ENCODE peak calls at places on chromosome 2, in six cellular contexts. X is AG09309; D is substantia nigra; Z is activated CD4-positive, alpha-beta T cell treated with anti-CD3 and anti-CD28 coated beads, Interleukin-2, amount 50 U/mL, for 4 hours; G is activated CD8-positive, alpha-beta memory T cell treated with anti-CD3 and anti-CD28 coated beads, Interleukin-2, amount 10 ng/mL, durations not matched to agents 7 days and 5 days; F is erythroblast. M is an unnamed sample.
A peak's percentile ranks its signal among the peaks of the same experiment; 100 is the strongest.

GRCh38 chr2:200225943-200226342 is 80.5 kb upstream of the SPATS2L start:
- DNase-seq in D (no peak), F (no peak), G (no peak), X (no peak), Z (no peak), M (no peak)

GRCh38 chr2:72770879-72771461 is 54.9 kb downstream of the EXOC6B start:
- DNase-seq in X (peak; percentile 46), G (peak; percentile 71), F (peak; percentile 72), Z (peak; percentile 30), D (no peak), M (no peak)

GRCh38 chr2:128797937-128798336 is 479.3 kb upstream of the HS6ST1 start:
- DNase-seq in G (peak; percentile 2), Z (no peak), F (no peak), X (no peak), D (no peak), M (peak; percentile 35)

GRCh38 chr2:163185160-163185559 is 346.6 kb upstream of the KCNH7 start:
- DNase-seq in F (no peak), Z (no peak), X (no peak), D (no peak), G (no peak), M (no peak)

GRCh38 chr2:99754215-99754614 is 264.4 kb upstream of the REV1 start:
- DNase-seq in G (no peak), F (no peak), X (peak; percentile 32), D (no peak), Z (no peak), M (no peak)

GRCh38 chr2:102895386-102895785 is 133.6 kb downstream of the TMEM182 start:
- DNase-seq in X (no peak), Z (no peak), D (no peak), F (no peak), G (no peak), M (no peak)

GRCh38 chr2:127619191-127619590 is 26.8 kb upstream of the GPR17 start:
- DNase-seq in X (no peak), G (no peak), F (no peak), Z (no peak), D (no peak), M (no peak)

GRCh38 chr2:7673101-7673500 is 755.9 kb downstream of the RNF144A start:
- DNase-seq in X (no peak), G (no peak), F (no peak), D (no peak), Z (no peak), M (no peak)

GRCh38 chr2:96512341-96512740 is 7.2 kb upstream of the NEURL3 start:
- DNase-seq in X (no peak), G (no peak), F (no peak), Z (no peak), D (no peak), M (no peak)

GRCh38 chr2:172677363-172677762 is 58.3 kb upstream of the RAPGEF4 start:
- DNase-seq in D (no peak), F (no peak), X (no peak), G (no peak), Z (no peak), M (no peak)

GRCh38 chr2:74864728-74865722 is 31.1 kb downstream of the HK2 start:
- DNase-seq in X (no peak), D (no peak), Z (no peak), G (no peak), F (no peak), M (no peak)

GRCh38 chr2:27323592-27324285 is 842 bp upstream of the MPV17 start:
- DNase-seq in G (no peak), F (no peak), X (no peak), Z (no peak), D (no peak), M (no peak)

GRCh38 chr2:149733936-149734685 is 146.5 kb upstream of the MMADHC start:
- DNase-seq in X (no peak), F (no peak), D (no peak), G (no peak), Z (no peak), M (no peak)

GRCh38 chr2:195709901-195710300 is 52.9 kb downstream of the SLC39A10 start:
- DNase-seq in Z (no peak), F (no peak), X (no peak), G (no peak), D (no peak), M (no peak)

GRCh38 chr2:207993141-207993763 is 32.1 kb downstream of the PLEKHM3 start:
- DNase-seq in Z (no peak), D (no peak), X (no peak), G (no peak), F (no peak), M (no peak)

GRCh38 chr2:219286436-219287115 is 7.4 kb downstream of the DNAJB2 start:
- DNase-seq in Z (no peak), D (no peak), G (no peak), X (no peak), F (no peak), M (no peak)

GRCh38 chr2:115908731-115909130 is 1466.3 kb downstream of the DPP10 start:
- DNase-seq in Z (no peak), D (no peak), F (no peak), G (no peak), X (no peak), M (no peak)

GRCh38 chr2:102149644-102150455 is 7.3 kb downstream of the IL1R1 start:
- DNase-seq in Z (no peak), D (no peak), F (no peak), X (no peak), G (no peak), M (no peak)

GRCh38 chr2:73968357-73968937 is 16.3 kb upstream of the TET3 start:
- DNase-seq in Z (no peak), F (no peak), D (no peak), X (no peak), G (no peak), M (no peak)

GRCh38 chr2:239037559-239037910 is 189.7 kb downstream of the TWIST2 start:
- DNase-seq in G (no peak), D (no peak), F (no peak), Z (no peak), X (no peak), M (no peak)

GRCh38 chr2:119086327-119086726 is 72.2 kb downstream of the C1QL2 start:
- DNase-seq in X (no peak), D (no peak), F (no peak), Z (no peak), G (no peak), M (no peak)

GRCh38 chr2:55047677-55048299 is 2.5 kb downstream of the RTN4 start:
- DNase-seq in X (no peak), Z (no peak), F (peak; percentile 49), D (peak; percentile 23), G (no peak), M (no peak)

GRCh38 chr2:219782999-219783398 is 155.6 kb downstream of the SLC4A3 start:
- DNase-seq in G (no peak), F (no peak), D (no peak), X (no peak), Z (no peak), M (no peak)

GRCh38 chr2:38406597-38407110 is 29.6 kb upstream of the ATL2 start:
- DNase-seq in D (no peak), F (no peak), G (no peak), X (no peak), Z (no peak), M (no peak)

GRCh38 chr2:227473019-227473461 is 1.1 kb downstream of the AGFG1 start:
- DNase-seq in D (no peak), Z (no peak), X (no peak), G (no peak), F (peak; percentile 33), M (peak; percentile 54)

GRCh38 chr2:158665536-158666302 is 129.4 kb upstream of the DAPL1 start:
- DNase-seq in Z (no peak), F (no peak), G (no peak), X (peak; percentile 5), D (no peak), M (no peak)

M was measured in H1.